ENCODE peak calls at places on chromosomes 6 and 20, in four cellular contexts. One of them, this sample, is unnamed.

GRCh38 chr20:48468571-48468970 is 359.2 kb downstream of the PREX1 start:
- DNase-seq in mesenteric fat pad: no peak
- DNase-seq in RPMI7951: no peak
- DNase-seq in Jurkat, Clone E6-1: no peak
- DNase-seq in this sample: no peak

GRCh38 chr6:26336355-26337198 is 28.4 kb upstream of the BTN3A2 start:
- DNase-seq in RPMI7951: peak
- DNase-seq in mesenteric fat pad: no peak
- DNase-seq in Jurkat, Clone E6-1: peak
- DNase-seq in this sample: no peak

GRCh38 chr6:79034865-79035264 is 43.2 kb downstream of the PHIP start:
- DNase-seq in mesenteric fat pad: no peak
- DNase-seq in Jurkat, Clone E6-1: no peak
- DNase-seq in RPMI7951: no peak
- DNase-seq in this sample: no peak

GRCh38 chr6:110617057-110617456 is 140.6 kb upstream of the SLC22A16 start:
- DNase-seq in Jurkat, Clone E6-1: no peak
- DNase-seq in RPMI7951: no peak
- DNase-seq in mesenteric fat pad: no peak
- DNase-seq in this sample: no peak

GRCh38 chr20:35404614-35405259 is 7.0 kb downstream of the UQCC1 start:
- DNase-seq in mesenteric fat pad: no peak
- DNase-seq in RPMI7951: no peak
- DNase-seq in Jurkat, Clone E6-1: peak
- DNase-seq in this sample: no peak

GRCh38 chr6:80535914-80536565 is 429.6 kb downstream of the BCKDHB start:
- DNase-seq in RPMI7951: no peak
- DNase-seq in mesenteric fat pad: no peak
- DNase-seq in Jurkat, Clone E6-1: no peak
- DNase-seq in this sample: no peak

GRCh38 chr6:106470316-106470715 is 109.8 kb downstream of the CRYBG1 start:
- DNase-seq in mesenteric fat pad: no peak
- DNase-seq in Jurkat, Clone E6-1: no peak
- DNase-seq in RPMI7951: no peak
- DNase-seq in this sample: no peak

GRCh38 chr6:14921170-14921569 is 324.7 kb upstream of the JARID2 start:
- DNase-seq in Jurkat, Clone E6-1: no peak
- DNase-seq in mesenteric fat pad: peak
- DNase-seq in RPMI7951: peak
- DNase-seq in this sample: no peak

GRCh38 chr6:33249732-33250625 is 21.7 kb downstream of the VPS52 start:
- DNase-seq in RPMI7951: peak
- DNase-seq in mesenteric fat pad: peak
- DNase-seq in Jurkat, Clone E6-1: no peak
- DNase-seq in this sample: no peak

GRCh38 chr6:136251394-136251793 is 1.3 kb upstream of the MTFR2 start:
- DNase-seq in mesenteric fat pad: no peak
- DNase-seq in Jurkat, Clone E6-1: no peak
- DNase-seq in RPMI7951: no peak
- DNase-seq in this sample: no peak

GRCh38 chr6:114304304-114304887 is 38.4 kb downstream of the HS3ST5 start:
- DNase-seq in Jurkat, Clone E6-1: peak
- DNase-seq in RPMI7951: peak
- DNase-seq in mesenteric fat pad: no peak
- DNase-seq in this sample: no peak

GRCh38 chr6:139863356-139863755 is 488.9 kb upstream of the CITED2 start:
- DNase-seq in Jurkat, Clone E6-1: no peak
- DNase-seq in RPMI7951: no peak
- DNase-seq in mesenteric fat pad: no peak
- DNase-seq in this sample: no peak

GRCh38 chr20:63612276-63612931 is 14.5 kb downstream of the GMEB2 start:
- DNase-seq in Jurkat, Clone E6-1: no peak
- DNase-seq in RPMI7951: no peak
- DNase-seq in mesenteric fat pad: no peak
- DNase-seq in this sample: no peak

GRCh38 chr20:44582321-44583025 is at the start of gene PKIG:
- DNase-seq in RPMI7951: peak
- DNase-seq in mesenteric fat pad: no peak
- DNase-seq in Jurkat, Clone E6-1: no peak
- DNase-seq in this sample: no peak

GRCh38 chr6:169099411-169100202 is 154.0 kb downstream of the THBS2 start:
- DNase-seq in RPMI7951: peak
- DNase-seq in mesenteric fat pad: no peak
- DNase-seq in Jurkat, Clone E6-1: no peak
- DNase-seq in this sample: no peak

GRCh38 chr20:43983359-43983758 is 68.7 kb downstream of the TOX2 start:
- DNase-seq in RPMI7951: no peak
- DNase-seq in mesenteric fat pad: no peak
- DNase-seq in Jurkat, Clone E6-1: no peak
- DNase-seq in this sample: peak

This sample was measured in DND-41.